ENCODE peak calls at places on chromosomes 16 and 17, in seven cellular contexts. One of them, this sample, is unnamed. For H3K27me3, the result is how much of the 10 kb centered on the place peaks cover.

GRCh38 chr16:47052666-47053640 is 79.5 kb upstream of the DNAJA2 start:
- DNase-seq in mammary epithelial cell: no peak
- DNase-seq in lung: no peak
- DNase-seq in heart right ventricle: no peak
- DNase-seq in esophagus muscularis mucosa: no peak
- DNase-seq in transverse colon: no peak
- DNase-seq in cardiac muscle cell: no peak
- DNase-seq in this sample: no peak

GRCh38 chr17:71527311-71527710 is 593.5 kb upstream of the SOX9 start:
- DNase-seq in esophagus muscularis mucosa: no peak
- DNase-seq in cardiac muscle cell: no peak
- DNase-seq in lung: no peak
- DNase-seq in transverse colon: no peak
- DNase-seq in heart right ventricle: no peak
- DNase-seq in mammary epithelial cell: peak
- DNase-seq in this sample: no peak

GRCh38 chr17:76623271-76624146 is 20.0 kb downstream of the ST6GALNAC1 start:
- DNase-seq in esophagus muscularis mucosa: no peak
- DNase-seq in cardiac muscle cell: peak
- DNase-seq in mammary epithelial cell: peak
- DNase-seq in lung: peak
- DNase-seq in transverse colon: peak
- DNase-seq in heart right ventricle: peak
- DNase-seq in this sample: peak

GRCh38 chr17:35766903-35767510 is 6.3 kb downstream of the C17orf50 start:
- DNase-seq in transverse colon: no peak
- DNase-seq in esophagus muscularis mucosa: no peak
- DNase-seq in mammary epithelial cell: peak
- DNase-seq in cardiac muscle cell: peak
- DNase-seq in lung: no peak
- DNase-seq in heart right ventricle: peak
- DNase-seq in this sample: no peak

GRCh38 chr16:65449526-65449925 is 327.7 kb upstream of the CDH11 start:
- DNase-seq in lung: no peak
- DNase-seq in esophagus muscularis mucosa: peak
- DNase-seq in cardiac muscle cell: no peak
- DNase-seq in heart right ventricle: no peak
- DNase-seq in transverse colon: no peak
- DNase-seq in mammary epithelial cell: no peak
- DNase-seq in this sample: no peak

GRCh38 chr16:84294196-84295142 is at the start of gene WFDC1:
- DNase-seq in cardiac muscle cell: peak
- DNase-seq in lung: no peak
- DNase-seq in heart right ventricle: no peak
- DNase-seq in esophagus muscularis mucosa: no peak
- DNase-seq in transverse colon: no peak
- DNase-seq in mammary epithelial cell: no peak
- DNase-seq in this sample: peak

GRCh38 chr16:16971042-16971441 is 499.7 kb downstream of the XYLT1 start:
- DNase-seq in heart right ventricle: no peak
- DNase-seq in lung: no peak
- DNase-seq in cardiac muscle cell: no peak
- DNase-seq in transverse colon: no peak
- DNase-seq in mammary epithelial cell: no peak
- DNase-seq in esophagus muscularis mucosa: no peak
- DNase-seq in this sample: no peak

GRCh38 chr17:59826741-59827453 is 65.8 kb downstream of the TUBD1 start:
- DNase-seq in transverse colon: no peak
- DNase-seq in heart right ventricle: no peak
- DNase-seq in cardiac muscle cell: no peak
- DNase-seq in esophagus muscularis mucosa: no peak
- DNase-seq in mammary epithelial cell: no peak
- DNase-seq in lung: no peak
- DNase-seq in this sample: no peak

GRCh38 chr16:57601801-57602478 is 26.5 kb upstream of the ADGRG1 start:
- DNase-seq in esophagus muscularis mucosa: no peak
- DNase-seq in transverse colon: no peak
- DNase-seq in lung: no peak
- DNase-seq in heart right ventricle: no peak
- DNase-seq in mammary epithelial cell: no peak
- DNase-seq in cardiac muscle cell: no peak
- DNase-seq in this sample: no peak

GRCh38 chr17:7192271-7192937 is 13.2 kb upstream of the ASGR1 start:
- DNase-seq in cardiac muscle cell: no peak
- DNase-seq in esophagus muscularis mucosa: no peak
- DNase-seq in heart right ventricle: no peak
- DNase-seq in transverse colon: no peak
- DNase-seq in lung: no peak
- DNase-seq in mammary epithelial cell: no peak
- DNase-seq in this sample: no peak

GRCh38 chr17:36808181-36808661 is 129.1 kb upstream of the LHX1 start:
- DNase-seq in cardiac muscle cell: peak
- DNase-seq in lung: no peak
- DNase-seq in esophagus muscularis mucosa: no peak
- DNase-seq in transverse colon: no peak
- DNase-seq in mammary epithelial cell: peak
- DNase-seq in heart right ventricle: no peak
- DNase-seq in this sample: no peak

DNA sequence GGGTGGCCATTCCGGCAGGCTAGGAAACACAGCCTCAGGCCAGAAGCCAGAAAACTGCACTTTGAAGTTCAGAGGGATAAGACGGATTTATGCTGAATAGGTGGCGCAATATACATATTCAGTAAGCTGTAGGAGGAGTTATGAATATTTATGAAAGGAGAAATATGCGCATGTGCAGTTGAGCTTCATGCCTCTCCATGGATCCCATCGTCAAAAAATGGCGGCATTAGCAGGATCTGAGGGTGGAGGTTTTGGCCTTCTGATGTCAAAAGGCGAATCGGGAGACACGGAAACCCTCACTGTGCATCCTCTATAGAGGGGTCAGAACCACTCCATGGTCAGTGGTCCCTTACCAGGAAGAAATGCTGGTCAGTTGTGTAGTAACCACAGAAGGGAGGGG is 82.3 kb downstream of the KATNIP start:
- DNase-seq in heart right ventricle: no peak
- DNase-seq in esophagus muscularis mucosa: no peak
- DNase-seq in transverse colon: no peak
- DNase-seq in cardiac muscle cell: no peak
- DNase-seq in mammary epithelial cell: no peak
- DNase-seq in lung: no peak
- DNase-seq in this sample: no peak
- H3K27ac ChIP-seq in heart right ventricle: no peak
- H3K27ac ChIP-seq in esophagus muscularis mucosa: no peak
- H3K27ac ChIP-seq in transverse colon: no peak
- H3K27ac ChIP-seq in cardiac muscle cell: no peak
- H3K27ac ChIP-seq in mammary epithelial cell: no peak
- H3K27ac ChIP-seq in lung: no peak
- H3K27ac ChIP-seq in this sample: no peak

DNA sequence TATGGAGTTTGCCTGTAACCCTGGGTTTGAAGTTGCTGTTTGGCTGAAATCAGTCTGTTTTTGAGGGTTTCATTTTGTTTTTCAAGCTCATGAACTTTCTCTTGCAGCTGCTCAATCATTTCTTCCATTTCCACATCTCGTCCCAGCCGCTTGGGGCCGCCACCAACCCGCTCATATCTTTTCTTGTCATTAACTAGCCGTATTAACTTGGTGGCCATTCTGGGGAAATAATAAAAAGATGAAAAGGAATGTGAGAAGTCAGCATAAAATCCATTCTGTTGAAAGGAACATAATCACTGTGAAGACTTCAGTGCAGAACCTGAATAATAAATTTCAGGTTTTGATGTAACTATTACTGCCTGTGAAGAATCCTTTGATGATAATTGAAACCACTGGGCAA is 11.5 kb downstream of the RPGRIP1L start:
- DNase-seq in lung: no peak
- DNase-seq in heart right ventricle: no peak
- DNase-seq in transverse colon: no peak
- DNase-seq in esophagus muscularis mucosa: no peak
- DNase-seq in mammary epithelial cell: no peak
- DNase-seq in cardiac muscle cell: peak
- DNase-seq in this sample: no peak
- TF ChIP-seq CTCF in lung: no peak
- TF ChIP-seq CTCF in heart right ventricle: no peak
- TF ChIP-seq CTCF in transverse colon: no peak
- TF ChIP-seq CTCF in esophagus muscularis mucosa: no peak
- TF ChIP-seq CTCF in mammary epithelial cell: peak
- TF ChIP-seq CTCF in cardiac muscle cell: peak
- TF ChIP-seq CTCF in this sample: no peak

GRCh38 chr17:79667121-79667715 is 56.4 kb upstream of the RBFOX3 start:
- DNase-seq in mammary epithelial cell: no peak
- DNase-seq in esophagus muscularis mucosa: no peak
- DNase-seq in heart right ventricle: no peak
- DNase-seq in cardiac muscle cell: no peak
- DNase-seq in transverse colon: no peak
- DNase-seq in lung: no peak
- DNase-seq in this sample: no peak

GRCh38 chr17:79669861-79670260 is 59.0 kb upstream of the RBFOX3 start:
- DNase-seq in heart right ventricle: no peak
- DNase-seq in esophagus muscularis mucosa: no peak
- DNase-seq in transverse colon: no peak
- DNase-seq in lung: no peak
- DNase-seq in cardiac muscle cell: no peak
- DNase-seq in mammary epithelial cell: no peak
- DNase-seq in this sample: no peak

GRCh38 chr17:79670537-79671386 is 59.9 kb upstream of the RBFOX3 start:
- DNase-seq in mammary epithelial cell: no peak
- DNase-seq in lung: no peak
- DNase-seq in heart right ventricle: no peak
- DNase-seq in transverse colon: no peak
- DNase-seq in cardiac muscle cell: no peak
- DNase-seq in esophagus muscularis mucosa: no peak
- DNase-seq in this sample: no peak

GRCh38 chr17:79667746-79668145 is 56.9 kb upstream of the RBFOX3 start:
- DNase-seq in cardiac muscle cell: no peak
- DNase-seq in esophagus muscularis mucosa: no peak
- DNase-seq in transverse colon: no peak
- DNase-seq in lung: no peak
- DNase-seq in heart right ventricle: no peak
- DNase-seq in mammary epithelial cell: no peak
- DNase-seq in this sample: no peak

DNA sequence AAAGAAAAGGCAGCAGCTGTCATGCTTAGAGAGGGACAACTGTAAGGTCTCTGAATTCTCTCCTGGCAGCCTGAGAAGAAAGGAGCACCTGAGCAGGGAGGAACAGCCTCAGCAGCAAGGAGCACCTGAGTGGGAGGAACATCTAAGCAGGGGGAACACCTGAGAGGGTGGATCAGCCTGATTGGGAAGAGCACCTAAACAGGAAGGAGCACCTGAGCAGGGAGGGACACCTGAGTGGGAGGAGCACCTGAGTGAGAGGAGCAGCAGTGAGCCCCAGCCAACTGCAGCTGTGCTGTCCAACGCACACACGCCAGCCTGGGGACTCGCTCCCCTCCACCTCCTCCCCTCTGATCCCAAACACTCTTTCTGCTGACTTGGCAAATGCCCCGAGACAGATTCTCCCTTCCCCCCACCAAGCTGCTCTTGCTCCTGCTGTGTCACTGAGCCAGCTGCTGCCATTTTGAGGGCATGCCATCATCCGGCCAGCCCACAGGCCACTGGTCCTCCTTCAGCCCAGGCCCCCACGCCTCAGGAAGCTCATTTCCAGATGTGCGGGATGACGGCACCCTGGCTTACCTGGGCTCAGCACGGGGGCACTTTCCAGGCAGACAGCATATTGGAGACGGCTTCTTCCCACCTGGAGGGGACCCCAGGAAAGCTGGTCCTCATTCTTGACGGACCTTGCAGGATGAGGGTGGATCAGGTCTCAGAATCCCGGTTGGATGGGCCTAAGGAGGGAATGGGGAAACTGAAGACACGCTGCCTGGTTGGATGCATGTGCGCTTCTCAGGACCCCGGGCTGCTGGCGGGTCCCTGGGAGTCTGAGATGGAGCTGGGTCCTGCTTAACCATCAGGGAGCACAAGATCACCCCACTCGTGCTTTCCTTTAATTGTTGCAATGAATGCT is 57.7 kb upstream of the RBFOX3 start:
- DNase-seq in esophagus muscularis mucosa: no peak
- DNase-seq in cardiac muscle cell: no peak
- DNase-seq in lung: no peak
- DNase-seq in transverse colon: no peak
- DNase-seq in mammary epithelial cell: no peak
- DNase-seq in heart right ventricle: no peak
- DNase-seq in this sample: no peak
- H3K27me3 ChIP-seq in esophagus muscularis mucosa: under half
- H3K27me3 ChIP-seq in cardiac muscle cell: under half
- H3K27me3 ChIP-seq in lung: under half
- H3K27me3 ChIP-seq in transverse colon: under half
- H3K27me3 ChIP-seq in mammary epithelial cell: under half
- H3K27me3 ChIP-seq in heart right ventricle: half or more
- H3K27me3 ChIP-seq in this sample: under half

GRCh38 chr16:2039286-2040030 is 8.2 kb downstream of the NTHL1 start:
- DNase-seq in mammary epithelial cell: no peak
- DNase-seq in cardiac muscle cell: no peak
- DNase-seq in heart right ventricle: peak
- DNase-seq in lung: peak
- DNase-seq in transverse colon: peak
- DNase-seq in esophagus muscularis mucosa: peak
- DNase-seq in this sample: no peak

GRCh38 chr16:2042171-2042570 is 5.5 kb downstream of the NTHL1 start:
- DNase-seq in transverse colon: no peak
- DNase-seq in heart right ventricle: peak
- DNase-seq in cardiac muscle cell: peak
- DNase-seq in esophagus muscularis mucosa: no peak
- DNase-seq in lung: peak
- DNase-seq in mammary epithelial cell: no peak
- DNase-seq in this sample: no peak

GRCh38 chr16:2040031-2040430 is 7.6 kb downstream of the NTHL1 start:
- DNase-seq in heart right ventricle: no peak
- DNase-seq in cardiac muscle cell: no peak
- DNase-seq in lung: no peak
- DNase-seq in esophagus muscularis mucosa: no peak
- DNase-seq in transverse colon: no peak
- DNase-seq in mammary epithelial cell: no peak
- DNase-seq in this sample: no peak

GRCh38 chr16:2038359-2039285 is 9.0 kb downstream of the NTHL1 start:
- DNase-seq in cardiac muscle cell: no peak
- DNase-seq in mammary epithelial cell: no peak
- DNase-seq in esophagus muscularis mucosa: no peak
- DNase-seq in transverse colon: no peak
- DNase-seq in heart right ventricle: no peak
- DNase-seq in lung: no peak
- DNase-seq in this sample: no peak

DNA sequence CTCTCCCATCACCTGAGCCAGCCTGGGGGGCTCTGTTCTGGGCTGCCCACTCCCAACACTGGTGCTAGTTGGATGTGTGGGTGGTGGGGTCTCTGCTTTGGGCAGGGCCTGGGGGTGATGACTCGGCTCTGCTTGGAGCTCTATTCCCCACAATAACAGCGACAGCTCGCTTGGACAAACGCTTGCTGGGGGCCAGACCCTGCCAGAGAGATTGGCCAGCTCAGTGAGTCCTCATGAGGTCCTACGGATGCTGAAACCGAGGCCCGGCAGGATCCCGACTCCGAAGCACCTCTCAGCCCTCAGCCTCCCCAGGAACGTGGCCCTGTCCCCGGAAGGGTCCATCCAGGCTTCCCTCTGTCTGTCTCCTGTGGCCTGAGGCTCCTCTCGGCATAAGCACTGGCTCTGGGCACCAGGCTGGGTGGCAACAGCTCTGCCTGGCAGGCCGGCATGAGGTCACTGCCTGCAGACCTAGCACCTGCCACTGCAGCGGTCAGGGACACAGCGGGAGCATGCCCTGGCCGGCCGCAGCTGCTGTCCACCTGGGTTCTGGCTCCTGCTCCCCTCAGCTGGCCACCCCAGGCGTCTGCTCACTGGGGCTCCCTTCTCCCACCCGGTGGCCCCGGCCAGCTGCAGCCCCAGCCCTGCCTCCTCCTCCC is 7.1 kb downstream of the NTHL1 start:
- DNase-seq in transverse colon: no peak
- DNase-seq in esophagus muscularis mucosa: no peak
- DNase-seq in lung: no peak
- DNase-seq in mammary epithelial cell: no peak
- DNase-seq in cardiac muscle cell: no peak
- DNase-seq in heart right ventricle: no peak
- DNase-seq in this sample: no peak
- H3K27ac ChIP-seq in transverse colon: peak
- H3K27ac ChIP-seq in esophagus muscularis mucosa: peak
- H3K27ac ChIP-seq in lung: peak
- H3K27ac ChIP-seq in mammary epithelial cell: no peak
- H3K27ac ChIP-seq in cardiac muscle cell: no peak
- H3K27ac ChIP-seq in heart right ventricle: peak
- H3K27ac ChIP-seq in this sample: no peak